ENCODE peak calls at places on chromosomes 12 and 14, in five cellular contexts. One of them, this sample, is unnamed.

GRCh38 chr12:17950898-17951297 is 139.1 kb downstream of the RERGL start:
- DNase-seq in stomach: no peak
- DNase-seq in body of pancreas: no peak
- DNase-seq in right lobe of liver: no peak
- DNase-seq in esophagus squamous epithelium: no peak
- DNase-seq in this sample: no peak

GRCh38 chr12:9740109-9740750 is 7.3 kb upstream of the CLECL1 start:
- DNase-seq in stomach: no peak
- DNase-seq in right lobe of liver: no peak
- DNase-seq in esophagus squamous epithelium: no peak
- DNase-seq in body of pancreas: no peak
- DNase-seq in this sample: peak

GRCh38 chr12:6699989-6700645 is 498 bp downstream of the PIANP start:
- DNase-seq in body of pancreas: no peak
- DNase-seq in esophagus squamous epithelium: no peak
- DNase-seq in right lobe of liver: no peak
- DNase-seq in stomach: no peak
- DNase-seq in this sample: peak

GRCh38 chr12:118060301-118061010 is 523 bp downstream of the WSB2 start:
- DNase-seq in stomach: peak
- DNase-seq in body of pancreas: peak
- DNase-seq in esophagus squamous epithelium: no peak
- DNase-seq in right lobe of liver: peak
- DNase-seq in this sample: peak

GRCh38 chr12:121673013-121673441 is 3.6 kb upstream of the MORN3 start:
- DNase-seq in body of pancreas: peak
- DNase-seq in right lobe of liver: no peak
- DNase-seq in stomach: peak
- DNase-seq in esophagus squamous epithelium: no peak
- DNase-seq in this sample: peak

GRCh38 chr12:68370667-68371066 is 38.5 kb upstream of the MDM1 start:
- DNase-seq in body of pancreas: no peak
- DNase-seq in esophagus squamous epithelium: no peak
- DNase-seq in stomach: no peak
- DNase-seq in right lobe of liver: no peak
- DNase-seq in this sample: no peak

GRCh38 chr12:11986165-11986564 is 84.6 kb upstream of the BCL2L14 start:
- DNase-seq in stomach: no peak
- DNase-seq in body of pancreas: no peak
- DNase-seq in right lobe of liver: no peak
- DNase-seq in esophagus squamous epithelium: no peak
- DNase-seq in this sample: no peak

GRCh38 chr14:26281280-26281998 is 316.4 kb downstream of the NOVA1 start:
- DNase-seq in stomach: no peak
- DNase-seq in right lobe of liver: no peak
- DNase-seq in esophagus squamous epithelium: no peak
- DNase-seq in body of pancreas: no peak
- DNase-seq in this sample: no peak

GRCh38 chr12:74076918-74077317 is 460.7 kb upstream of the ATXN7L3B start:
- DNase-seq in body of pancreas: no peak
- DNase-seq in esophagus squamous epithelium: no peak
- DNase-seq in right lobe of liver: no peak
- DNase-seq in stomach: no peak
- DNase-seq in this sample: no peak

GRCh38 chr12:74382994-74383393 is 154.6 kb upstream of the ATXN7L3B start:
- DNase-seq in right lobe of liver: no peak
- DNase-seq in body of pancreas: no peak
- DNase-seq in stomach: no peak
- DNase-seq in esophagus squamous epithelium: no peak
- DNase-seq in this sample: no peak

GRCh38 chr12:53569174-53569557 is 57.0 kb downstream of the ATF7 start:
- DNase-seq in body of pancreas: no peak
- DNase-seq in stomach: no peak
- DNase-seq in right lobe of liver: no peak
- DNase-seq in esophagus squamous epithelium: no peak
- DNase-seq in this sample: no peak

GRCh38 chr12:132284071-132284492 is 45.3 kb downstream of the GALNT9 start:
- DNase-seq in right lobe of liver: no peak
- DNase-seq in stomach: no peak
- DNase-seq in esophagus squamous epithelium: no peak
- DNase-seq in body of pancreas: no peak
- DNase-seq in this sample: no peak

GRCh38 chr12:12776261-12776660 is 9.2 kb upstream of the APOLD1 start:
- DNase-seq in stomach: peak
- DNase-seq in esophagus squamous epithelium: no peak
- DNase-seq in right lobe of liver: no peak
- DNase-seq in body of pancreas: peak
- DNase-seq in this sample: peak

GRCh38 chr12:63907561-63907960 is 63.1 kb downstream of the SRGAP1 start:
- DNase-seq in right lobe of liver: no peak
- DNase-seq in stomach: no peak
- DNase-seq in body of pancreas: no peak
- DNase-seq in esophagus squamous epithelium: no peak
- DNase-seq in this sample: no peak

GRCh38 chr12:112881602-112882001 is 25.2 kb upstream of the OAS1 start:
- DNase-seq in stomach: no peak
- DNase-seq in esophagus squamous epithelium: no peak
- DNase-seq in right lobe of liver: no peak
- DNase-seq in body of pancreas: no peak
- DNase-seq in this sample: no peak

GRCh38 chr12:52038447-52038846 is 12.8 kb upstream of the NR4A1 start:
- DNase-seq in right lobe of liver: no peak
- DNase-seq in esophagus squamous epithelium: no peak
- DNase-seq in stomach: no peak
- DNase-seq in body of pancreas: no peak
- DNase-seq in this sample: no peak

GRCh38 chr14:103561381-103562134 is 899 bp downstream of the BAG5 start:
- DNase-seq in esophagus squamous epithelium: no peak
- DNase-seq in right lobe of liver: peak
- DNase-seq in body of pancreas: no peak
- DNase-seq in stomach: no peak
- DNase-seq in this sample: no peak

GRCh38 chr12:52912711-52913423 is 8.0 kb upstream of the KRT8 start:
- DNase-seq in right lobe of liver: no peak
- DNase-seq in esophagus squamous epithelium: no peak
- DNase-seq in stomach: peak
- DNase-seq in body of pancreas: peak
- DNase-seq in this sample: peak

GRCh38 chr14:104116544-104117340 is 21.6 kb upstream of the KIF26A start:
- DNase-seq in stomach: peak
- DNase-seq in body of pancreas: peak
- DNase-seq in right lobe of liver: peak
- DNase-seq in esophagus squamous epithelium: no peak
- DNase-seq in this sample: peak

GRCh38 chr12:115354007-115354452 is 670.1 kb upstream of the TBX3 start:
- DNase-seq in body of pancreas: peak
- DNase-seq in right lobe of liver: no peak
- DNase-seq in stomach: peak
- DNase-seq in esophagus squamous epithelium: no peak
- DNase-seq in this sample: peak

GRCh38 chr14:74476107-74476506 is 17.0 kb downstream of the NPC2 start:
- DNase-seq in esophagus squamous epithelium: no peak
- DNase-seq in stomach: no peak
- DNase-seq in body of pancreas: peak
- DNase-seq in right lobe of liver: no peak
- DNase-seq in this sample: no peak

GRCh38 chr14:32709072-32709471 is 229.6 kb upstream of the NPAS3 start:
- DNase-seq in right lobe of liver: no peak
- DNase-seq in body of pancreas: no peak
- DNase-seq in esophagus squamous epithelium: no peak
- DNase-seq in stomach: no peak
- DNase-seq in this sample: no peak

GRCh38 chr12:103401421-103401820 is 94.3 kb downstream of the C12orf42 start:
- DNase-seq in body of pancreas: no peak
- DNase-seq in stomach: no peak
- DNase-seq in right lobe of liver: no peak
- DNase-seq in esophagus squamous epithelium: no peak
- DNase-seq in this sample: no peak

GRCh38 chr12:25730489-25731349 is 177.6 kb upstream of the LMNTD1 start:
- DNase-seq in body of pancreas: no peak
- DNase-seq in esophagus squamous epithelium: no peak
- DNase-seq in stomach: no peak
- DNase-seq in right lobe of liver: no peak
- DNase-seq in this sample: no peak

GRCh38 chr12:12081836-12082497 is 11.2 kb downstream of the BCL2L14 start:
- DNase-seq in right lobe of liver: no peak
- DNase-seq in body of pancreas: no peak
- DNase-seq in esophagus squamous epithelium: no peak
- DNase-seq in stomach: no peak
- DNase-seq in this sample: peak

GRCh38 chr12:85029456-85029855 is 6.6 kb downstream of the TSPAN19 start:
- DNase-seq in right lobe of liver: no peak
- DNase-seq in esophagus squamous epithelium: no peak
- DNase-seq in stomach: no peak
- DNase-seq in body of pancreas: no peak
- DNase-seq in this sample: no peak

GRCh38 chr12:8662592-8662991 is at the start of gene MFAP5:
- DNase-seq in body of pancreas: no peak
- DNase-seq in right lobe of liver: no peak
- DNase-seq in esophagus squamous epithelium: no peak
- DNase-seq in stomach: no peak
- DNase-seq in this sample: no peak

GRCh38 chr12:14618990-14619389 is 51.3 kb upstream of the PLBD1 start:
- DNase-seq in right lobe of liver: no peak
- DNase-seq in body of pancreas: no peak
- DNase-seq in stomach: no peak
- DNase-seq in esophagus squamous epithelium: no peak
- DNase-seq in this sample: no peak

GRCh38 chr12:1758887-1759286 is 61.5 kb upstream of the LRTM2 start:
- DNase-seq in right lobe of liver: no peak
- DNase-seq in esophagus squamous epithelium: no peak
- DNase-seq in body of pancreas: no peak
- DNase-seq in stomach: no peak
- DNase-seq in this sample: no peak

GRCh38 chr14:23727566-23728335 is 91.6 kb downstream of the DHRS2 start:
- DNase-seq in right lobe of liver: no peak
- DNase-seq in stomach: no peak
- DNase-seq in esophagus squamous epithelium: no peak
- DNase-seq in body of pancreas: peak
- DNase-seq in this sample: no peak

GRCh38 chr12:92360543-92360942 is 214.9 kb upstream of the BTG1 start:
- DNase-seq in right lobe of liver: no peak
- DNase-seq in esophagus squamous epithelium: no peak
- DNase-seq in stomach: no peak
- DNase-seq in body of pancreas: no peak
- DNase-seq in this sample: no peak

GRCh38 chr12:115953031-115953430 is 324.5 kb downstream of the MED13L start:
- DNase-seq in stomach: no peak
- DNase-seq in esophagus squamous epithelium: no peak
- DNase-seq in right lobe of liver: no peak
- DNase-seq in body of pancreas: no peak
- DNase-seq in this sample: no peak

GRCh38 chr12:6376079-6376941 is 947 bp upstream of the SCNN1A start:
- DNase-seq in body of pancreas: peak
- DNase-seq in esophagus squamous epithelium: no peak
- DNase-seq in right lobe of liver: no peak
- DNase-seq in stomach: peak
- DNase-seq in this sample: peak

DNA sequence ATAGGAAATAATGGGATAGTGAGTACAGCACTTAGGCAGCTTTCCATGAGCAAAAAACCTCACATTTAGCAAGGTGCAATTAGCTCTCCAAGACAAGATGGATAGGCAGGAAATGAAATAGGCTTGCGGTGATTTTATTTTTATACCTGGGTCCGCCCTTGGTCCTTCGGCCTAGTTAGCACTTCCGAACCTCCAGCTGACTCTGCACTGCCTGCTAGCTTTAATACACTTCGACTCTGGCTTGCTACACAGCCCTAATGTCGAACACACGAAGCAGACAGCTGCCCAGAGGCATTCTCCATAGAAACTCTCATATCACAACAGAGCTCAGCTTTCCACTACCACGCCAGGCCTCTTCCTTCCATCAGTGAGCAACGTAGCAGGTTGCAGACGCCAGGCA is 688.0 kb downstream of the VRK1 start:
- DNase-seq in body of pancreas: no peak
- DNase-seq in esophagus squamous epithelium: no peak
- DNase-seq in right lobe of liver: no peak
- DNase-seq in stomach: no peak
- DNase-seq in this sample: no peak
- TF ChIP-seq POLR2A in body of pancreas: no peak
- TF ChIP-seq POLR2A in esophagus squamous epithelium: no peak
- TF ChIP-seq POLR2A in right lobe of liver: no peak
- TF ChIP-seq POLR2A in stomach: no peak
- TF ChIP-seq POLR2A in this sample: no peak

DNA sequence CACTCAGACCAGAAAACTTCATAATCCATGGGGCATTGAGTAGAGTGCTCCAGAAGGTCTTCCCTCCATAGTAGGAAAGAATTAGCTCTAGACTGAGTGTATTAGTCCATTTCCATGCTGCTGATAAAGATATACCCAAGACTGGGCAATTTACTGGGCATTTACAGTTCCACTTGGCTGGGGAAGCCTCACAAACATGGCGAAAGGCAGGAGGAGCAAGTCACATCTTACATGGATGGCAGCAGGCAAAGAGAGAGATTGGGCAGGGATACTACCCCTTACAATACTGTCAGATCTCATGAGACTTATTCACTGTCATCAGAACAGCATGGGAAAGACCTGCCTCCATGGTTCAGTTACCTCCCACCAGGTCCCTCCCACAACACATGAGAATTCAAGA is 300.6 kb upstream of the TMEM132C start:
- DNase-seq in stomach: no peak
- DNase-seq in right lobe of liver: no peak
- DNase-seq in body of pancreas: no peak
- DNase-seq in esophagus squamous epithelium: no peak
- DNase-seq in this sample: no peak
- H3K4me3 ChIP-seq in stomach: no peak
- H3K4me3 ChIP-seq in right lobe of liver: no peak
- H3K4me3 ChIP-seq in body of pancreas: no peak
- H3K4me3 ChIP-seq in esophagus squamous epithelium: no peak
- H3K4me3 ChIP-seq in this sample: no peak

GRCh38 chr12:94872671-94873367 is 130.7 kb downstream of the NDUFA12 start:
- DNase-seq in esophagus squamous epithelium: no peak
- DNase-seq in body of pancreas: peak
- DNase-seq in stomach: no peak
- DNase-seq in right lobe of liver: no peak
- DNase-seq in this sample: no peak
- TF ChIP-seq POLR2A in esophagus squamous epithelium: no peak
- TF ChIP-seq POLR2A in body of pancreas: no peak
- TF ChIP-seq POLR2A in stomach: no peak
- TF ChIP-seq POLR2A in right lobe of liver: no peak
- TF ChIP-seq POLR2A in this sample: no peak

DNA sequence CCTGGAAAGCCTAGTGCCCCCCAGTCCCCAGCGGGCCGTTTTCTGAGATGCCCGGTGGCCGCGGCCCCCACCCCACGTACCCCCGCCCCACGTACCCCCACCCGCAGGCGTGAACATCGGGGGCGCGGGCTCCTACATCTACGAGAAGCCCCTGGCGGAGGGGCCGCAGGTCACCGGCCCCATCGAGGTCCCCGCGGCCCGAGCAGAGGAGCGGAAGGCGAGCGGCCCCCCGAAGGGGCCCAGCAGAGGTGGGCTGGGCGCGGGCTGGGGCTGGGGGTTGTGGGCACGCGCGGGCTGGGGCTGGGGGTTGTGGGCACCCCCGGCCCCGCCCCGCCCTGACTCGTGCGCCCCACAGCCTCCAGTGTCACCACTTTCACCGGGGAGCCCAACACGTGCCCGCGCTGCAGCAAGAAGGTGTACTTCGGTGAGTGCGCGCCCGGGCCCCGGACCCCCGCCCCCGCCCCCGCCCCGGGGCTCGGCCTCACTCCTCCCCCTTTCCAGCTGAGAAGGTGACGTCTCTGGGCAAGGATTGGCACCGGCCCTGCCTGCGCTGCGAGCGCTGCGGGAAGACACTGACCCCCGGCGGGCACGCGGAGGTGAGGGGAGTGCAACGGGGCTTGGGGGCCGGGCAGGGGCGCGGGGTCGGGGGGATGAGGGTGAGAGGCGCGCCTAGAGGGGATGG is 4.1 kb downstream of the CRIP2 start:
- DNase-seq in esophagus squamous epithelium: no peak
- DNase-seq in body of pancreas: no peak
- DNase-seq in right lobe of liver: no peak
- DNase-seq in stomach: no peak
- DNase-seq in this sample: no peak
- H3K4me3 ChIP-seq in esophagus squamous epithelium: no peak
- H3K4me3 ChIP-seq in body of pancreas: no peak
- H3K4me3 ChIP-seq in right lobe of liver: no peak
- H3K4me3 ChIP-seq in stomach: no peak
- H3K4me3 ChIP-seq in this sample: no peak